ENCODE peak calls at places on chromosomes 6 and 20, in nine cellular contexts. Y is GM20000; L is effector memory CD4-positive, alpha-beta T cell; D is T-helper 1 cell; W is G401; K is NCI-H460; N is dermis microvascular lymphatic vessel endothelial cell; Z is EL; G is amniotic stem cell. M is an unnamed sample.

GRCh38 chr6:127816643-127817042 is 84.2 kb downstream of the THEMIS start:
- DNase-seq in Y (no peak), L (no peak), D (no peak), W (no peak), K (no peak), N (no peak), Z (no peak), G (no peak), M (no peak)

GRCh38 chr6:87465041-87465440 is 7.7 kb upstream of the SLC35A1 start:
- DNase-seq in Y (no peak), L (no peak), D (no peak), W (no peak), K (no peak), N (no peak), Z (no peak), G (no peak), M (no peak)

GRCh38 chr6:73047801-73048200 is 177.5 kb downstream of the KHDC1L start:
- DNase-seq in Y (no peak), L (no peak), D (no peak), W (no peak), K (no peak), N (no peak), Z (no peak), G (no peak), M (no peak)

GRCh38 chr6:32947552-32948465 is 5.1 kb downstream of the HLA-DMA start:
- DNase-seq in Y (no peak), L (no peak), D (peak), W (peak), K (peak), N (peak), Z (peak), G (no peak), M (no peak)

GRCh38 chr6:24547243-24547642 is 52.5 kb downstream of the ALDH5A1 start:
- DNase-seq in Y (peak), L (peak), D (no peak), W (no peak), K (no peak), N (no peak), Z (peak), G (no peak), M (no peak)

GRCh38 chr20:61315319-61315718 is 63.3 kb downstream of the CDH4 start:
- DNase-seq in Y (no peak), L (no peak), D (no peak), W (no peak), K (no peak), N (no peak), Z (no peak), G (no peak), M (no peak)

GRCh38 chr20:36847710-36848040 is 28.3 kb upstream of the TLDC2 start:
- DNase-seq in Y (no peak), L (no peak), D (no peak), W (no peak), K (no peak), N (no peak), Z (peak), G (no peak), M (no peak)

GRCh38 chr20:3786126-3786484 is 435 bp downstream of the CENPB start:
- DNase-seq in Y (peak), L (no peak), D (peak), W (no peak), K (no peak), N (no peak), Z (peak), G (no peak), M (no peak)

GRCh38 chr6:8225113-8225512 is 122.8 kb upstream of the EEF1E1 start:
- DNase-seq in Y (no peak), L (no peak), D (no peak), W (no peak), K (no peak), N (no peak), Z (no peak), G (no peak), M (no peak)

GRCh38 chr20:38211200-38212097 is 46.4 kb upstream of the TGM2 start:
- DNase-seq in Y (no peak), L (no peak), D (no peak), W (peak), K (no peak), N (no peak), Z (no peak), G (no peak), M (no peak)

GRCh38 chr20:45011108-45011526 is 44.8 kb downstream of the STK4 start:
- DNase-seq in Y (peak), L (peak), D (peak), W (peak), K (peak), N (peak), Z (peak), G (peak), M (no peak)